ENCODE peak calls at places on chromosomes 1 and 21, in four cellular contexts. A is thyroid gland, Z is thoracic aorta, C is GM23338. X is an unnamed sample. For H3K4me1, the result is how much of the 10 kb centered on the place peaks cover.

GRCh38 chr1:67880056-67880601 is 46.9 kb upstream of the GNG12 start:
- DNase-seq in A (no peak), Z (no peak), C (no peak), X (no peak)

GRCh38 chr1:78003070-78003751 is 1.5 kb upstream of the DNAJB4 start:
- DNase-seq in A (no peak), Z (no peak), C (no peak), X (no peak)

GRCh38 chr21:33265664-33266049 is 510 bp upstream of the IL10RB start:
- DNase-seq in A (peak), Z (no peak), C (peak), X (peak)

GRCh38 chr1:19758227-19758830 is 41.4 kb downstream of the TMCO4 start:
- DNase-seq in A (no peak), Z (no peak), C (no peak), X (no peak)

GRCh38 chr1:24248859-24249258 is 61.8 kb upstream of the IFNLR1 start:
- DNase-seq in A (no peak), Z (no peak), C (peak), X (no peak)

GRCh38 chr1:187911820-187912219 is 1083.1 kb downstream of the PLA2G4A start:
- DNase-seq in A (no peak), Z (no peak), C (no peak), X (no peak)

GRCh38 chr1:181095260-181095659 is 6.8 kb downstream of the IER5 start:
- DNase-seq in A (no peak), Z (no peak), C (no peak), X (no peak)

GRCh38 chr1:86965012-86965826 is 50.8 kb downstream of the HS2ST1 start:
- DNase-seq in A (peak), Z (no peak), C (peak), X (no peak)

GRCh38 chr1:225845633-225846259 is 35.8 kb downstream of the EPHX1 start:
- DNase-seq in A (peak), Z (peak), C (peak), X (no peak)

GRCh38 chr1:69915347-69915746 is 290.0 kb downstream of the LRRC40 start:
- DNase-seq in A (no peak), Z (no peak), C (no peak), X (no peak)

GRCh38 chr1:100902365-100902764 is 6.5 kb downstream of the SLC30A7 start:
- DNase-seq in A (no peak), Z (no peak), C (no peak), X (no peak)

GRCh38 chr1:147892731-147893214 is 9.8 kb upstream of the GJA8 start:
- DNase-seq in A (peak), Z (no peak), C (peak), X (no peak)

GRCh38 chr1:76868916-76869315 is 1.6 kb downstream of the ST6GALNAC5 start:
- DNase-seq in A (peak), Z (no peak), C (peak), X (no peak)

GRCh38 chr1:186897008-186897407 is 68.3 kb downstream of the PLA2G4A start:
- DNase-seq in A (no peak), Z (no peak), C (no peak), X (no peak)

GRCh38 chr1:182614796-182615451 is 10.7 kb upstream of the RGS16 start:
- DNase-seq in A (peak), Z (peak), C (peak), X (peak)

GRCh38 chr1:87274851-87275250 is 53.8 kb upstream of the LMO4 start:
- DNase-seq in A (no peak), Z (no peak), C (no peak), X (no peak)

GRCh38 chr1:66356605-66357004 is 177.3 kb upstream of the SGIP1 start:
- DNase-seq in A (no peak), Z (no peak), C (peak), X (no peak)

GRCh38 chr1:54132485-54132884 is 20.3 kb downstream of the CDCP2 start:
- DNase-seq in A (no peak), Z (no peak), C (no peak), X (no peak)

GRCh38 chr21:43369124-43369523 is 57.8 kb downstream of the SIK1 start:
- DNase-seq in A (no peak), Z (no peak), C (no peak), X (no peak)

GRCh38 chr1:163924041-163924440 is 602.3 kb downstream of the NUF2 start:
- DNase-seq in A (no peak), Z (no peak), C (no peak), X (no peak)

GRCh38 chr1:180123463-180123936 is 31.2 kb upstream of the QSOX1 start:
- DNase-seq in A (no peak), Z (no peak), C (no peak), X (no peak)

GRCh38 chr1:34761176-34761761 is 1.7 kb downstream of the GJB4 start:
- DNase-seq in A (no peak), Z (no peak), C (no peak), X (no peak)

GRCh38 chr21:41817228-41817627 is 50.4 kb upstream of the RIPK4 start:
- DNase-seq in A (peak), Z (no peak), C (peak), X (no peak)

GRCh38 chr1:207867136-207868081 is 43.5 kb downstream of the CD34 start:
- DNase-seq in A (peak), Z (no peak), C (no peak), X (no peak)

GRCh38 chr1:197413564-197413963 is 145.5 kb downstream of the CRB1 start:
- DNase-seq in A (no peak), Z (no peak), C (no peak), X (no peak)

GRCh38 chr1:221543529-221544120 is 198.3 kb downstream of the DUSP10 start:
- DNase-seq in A (peak), Z (no peak), C (peak), X (no peak)

GRCh38 chr1:25148673-25149300 is 83.5 kb downstream of the SYF2 start:
- DNase-seq in A (no peak), Z (no peak), C (peak), X (no peak)

GRCh38 chr1:25544243-25544764 is 898 bp downstream of the LDLRAP1 start:
- DNase-seq in A (peak), Z (no peak), C (no peak), X (no peak)

GRCh38 chr1:214400136-214400535 is 119.2 kb downstream of the SMYD2 start:
- DNase-seq in A (no peak), Z (no peak), C (no peak), X (no peak)

DNA sequence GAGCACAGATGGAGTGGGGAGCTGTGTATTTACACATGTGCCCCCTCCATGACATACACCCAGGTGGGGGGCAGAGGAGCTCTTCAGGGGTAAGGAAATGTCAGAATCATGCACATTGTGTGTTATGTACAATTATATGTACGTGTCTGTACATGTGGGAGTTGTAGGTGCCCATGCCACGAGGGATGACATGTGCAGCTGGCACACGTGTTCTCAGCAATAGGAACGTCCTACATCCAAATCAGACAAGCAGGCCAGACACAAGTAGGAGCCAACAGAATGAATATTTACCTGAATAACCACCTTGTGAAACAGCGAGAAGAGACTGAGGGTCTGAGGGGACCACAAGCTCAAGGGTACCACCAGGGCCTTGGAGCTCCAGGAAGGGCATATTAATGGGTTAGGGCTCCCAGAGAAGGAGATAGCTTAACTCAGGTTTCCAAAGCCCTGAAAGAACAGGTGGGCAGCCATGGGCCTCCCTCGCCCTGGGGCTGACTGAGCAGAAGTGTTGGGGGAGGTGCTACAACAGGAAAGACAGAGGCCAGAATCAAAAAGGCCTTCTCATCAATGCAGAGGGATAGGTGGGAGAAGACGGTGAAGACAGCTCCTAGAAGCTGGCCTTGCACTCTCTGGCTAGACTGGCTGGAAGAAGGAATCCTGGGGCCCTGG is 3.2 kb downstream of the COL16A1 start:
- DNase-seq in A (no peak), Z (no peak), C (no peak), X (no peak)
- H3K4me1 ChIP-seq in A (under half), Z (under half), C (under half), X (under half)

GRCh38 chr1:216894499-216894898 is 171.3 kb upstream of the ESRRG start:
- DNase-seq in A (no peak), Z (no peak), C (peak), X (no peak)

GRCh38 chr1:216883518-216883917 is 160.3 kb upstream of the ESRRG start:
- DNase-seq in A (no peak), Z (no peak), C (peak), X (no peak)

GRCh38 chr1:216892581-216892980 is 169.4 kb upstream of the ESRRG start:
- DNase-seq in A (no peak), Z (no peak), C (no peak), X (no peak)

GRCh38 chr1:216887032-216887431 is 163.8 kb upstream of the ESRRG start:
- DNase-seq in A (no peak), Z (no peak), C (no peak), X (no peak)

DNA sequence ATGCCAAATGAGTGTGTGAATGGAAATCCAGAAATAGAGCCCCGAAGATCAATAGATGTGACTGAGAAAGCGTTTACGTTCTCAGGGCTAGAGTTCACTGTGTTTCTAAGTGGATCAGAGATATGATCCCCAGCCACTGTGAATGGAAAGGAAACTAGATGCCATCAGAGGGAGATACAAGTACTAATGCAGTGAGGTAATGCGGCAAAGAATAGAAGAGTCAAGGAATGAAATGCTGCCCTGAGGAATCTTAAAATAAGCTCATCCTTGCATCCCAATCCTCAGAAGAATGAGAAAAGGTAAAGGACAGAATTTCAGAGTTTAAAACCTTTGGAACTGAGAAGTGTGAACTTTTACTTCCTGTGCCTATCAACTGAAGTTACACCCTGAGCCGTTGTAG is 165.5 kb upstream of the ESRRG start:
- DNase-seq in A (no peak), Z (no peak), C (no peak), X (no peak)
- H3K4me1 ChIP-seq in A (under half), Z (under half), C (under half), X (under half)

GRCh38 chr1:2103266-2103900 is 53.2 kb downstream of the PRKCZ start:
- DNase-seq in A (no peak), Z (no peak), C (no peak), X (no peak)

GRCh38 chr1:2105781-2106524 is 55.7 kb downstream of the PRKCZ start:
- DNase-seq in A (no peak), Z (no peak), C (no peak), X (no peak)

GRCh38 chr1:2103901-2104590 is 53.8 kb downstream of the PRKCZ start:
- DNase-seq in A (no peak), Z (no peak), C (no peak), X (no peak)

GRCh38 chr1:2106681-2107405 is 56.6 kb downstream of the PRKCZ start:
- DNase-seq in A (no peak), Z (no peak), C (no peak), X (no peak)

GRCh38 chr1:2104621-2105427 is 54.6 kb downstream of the PRKCZ start:
- DNase-seq in A (peak), Z (no peak), C (peak), X (no peak)
- H3K4me1 ChIP-seq in A (under half), Z (under half), C (under half), X (under half)

GRCh38 chr1:192147221-192147620 is 11.0 kb upstream of the RGS18 start:
- DNase-seq in A (no peak), Z (no peak), C (no peak), X (no peak)
- H3K4me1 ChIP-seq in A (under half), Z (under half), C (under half), X (under half)

GRCh38 chr1:93671090-93671743 is 10.4 kb downstream of the BCAR3 start:
- DNase-seq in A (no peak), Z (no peak), C (no peak), X (no peak)

GRCh38 chr1:93670141-93670540 is 11.5 kb downstream of the BCAR3 start:
- DNase-seq in A (peak), Z (no peak), C (no peak), X (peak)

GRCh38 chr1:93673159-93673657 is 8.4 kb downstream of the BCAR3 start:
- DNase-seq in A (no peak), Z (no peak), C (no peak), X (peak)

GRCh38 chr1:93672477-93673158 is 9.0 kb downstream of the BCAR3 start:
- DNase-seq in A (peak), Z (no peak), C (no peak), X (no peak)

GRCh38 chr1:93672069-93672468 is 9.6 kb downstream of the BCAR3 start:
- DNase-seq in A (peak), Z (no peak), C (no peak), X (peak)
- H3K4me1 ChIP-seq in A (under half), Z (under half), C (under half), X (half or more)

GRCh38 chr21:45097827-45098387 is 23.5 kb downstream of the ADARB1 start:
- DNase-seq in A (no peak), Z (no peak), C (no peak), X (no peak)

GRCh38 chr21:45102391-45102932 is 28.1 kb downstream of the ADARB1 start:
- DNase-seq in A (no peak), Z (no peak), C (peak), X (no peak)

GRCh38 chr21:45098867-45099266 is 24.5 kb downstream of the ADARB1 start:
- DNase-seq in A (no peak), Z (no peak), C (peak), X (no peak)

GRCh38 chr21:45103966-45104520 is 29.7 kb downstream of the ADARB1 start:
- DNase-seq in A (no peak), Z (no peak), C (no peak), X (no peak)

GRCh38 chr21:45100866-45101265 is 26.5 kb downstream of the ADARB1 start:
- DNase-seq in A (no peak), Z (no peak), C (no peak), X (no peak)
- H3K4me1 ChIP-seq in A (under half), Z (half or more), C (under half), X (under half)

DNA sequence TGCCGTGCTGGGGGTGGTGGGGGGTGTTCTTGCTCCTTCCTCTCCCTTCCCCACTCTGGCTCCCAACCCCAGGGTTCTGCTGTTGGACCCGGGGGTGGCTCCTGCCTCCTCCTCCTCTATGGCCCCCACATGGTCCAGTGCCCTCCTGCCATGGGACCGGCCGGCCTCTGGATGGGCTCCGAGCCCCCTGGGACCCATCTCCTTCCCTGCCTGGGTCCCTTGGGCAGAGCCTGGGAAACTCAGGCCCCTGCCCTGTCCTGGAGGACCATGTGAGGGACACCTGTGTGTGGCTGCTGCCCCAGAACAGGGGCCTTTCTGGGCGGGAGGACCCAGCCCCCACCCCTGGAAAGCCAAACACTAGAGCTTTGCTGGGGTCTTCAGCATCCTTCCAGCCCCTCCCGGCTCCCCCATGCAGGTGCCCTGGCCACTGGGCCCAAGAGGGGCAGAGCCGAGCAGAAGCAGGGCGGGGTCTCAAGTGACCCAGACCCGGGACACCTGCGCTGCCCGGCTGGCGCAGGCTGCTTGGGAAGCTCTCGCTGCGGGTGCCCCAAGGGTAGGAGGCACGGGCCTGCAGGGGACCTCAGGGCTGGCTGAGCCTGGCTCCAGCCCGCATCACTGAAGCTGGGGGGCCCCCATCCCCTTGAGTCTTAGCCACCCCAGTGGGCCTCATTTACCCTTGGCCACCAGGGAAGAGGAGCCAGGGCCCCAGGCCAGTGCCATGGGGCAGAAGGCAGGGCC is 2.5 kb upstream of the FAAP20 start:
- DNase-seq in A (no peak), Z (no peak), C (no peak), X (no peak)
- H3K4me1 ChIP-seq in A (under half), Z (under half), C (under half), X (under half)

DNA sequence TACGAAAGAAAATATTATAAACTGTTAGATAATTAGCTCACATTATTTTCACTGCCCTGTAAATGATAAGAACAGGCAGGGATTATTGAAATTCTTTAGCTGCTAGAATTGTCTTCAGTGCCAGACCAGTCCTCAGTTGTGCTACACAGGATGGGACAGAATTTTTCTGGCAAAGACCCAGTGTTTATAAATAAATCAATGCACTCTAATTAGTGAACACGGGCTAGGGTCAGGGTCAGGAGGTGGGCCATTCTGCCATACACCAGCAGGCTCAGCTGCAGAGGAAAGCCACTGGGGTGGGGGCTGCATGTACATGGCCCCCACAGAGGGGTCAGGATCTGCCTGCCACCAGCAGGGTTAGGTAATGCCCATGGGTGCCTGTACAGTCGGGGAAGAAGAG is 6.4 kb downstream of the BCAR3 start:
- DNase-seq in A (no peak), Z (no peak), C (no peak), X (no peak)
- H3K4me1 ChIP-seq in A (under half), Z (under half), C (under half), X (under half)